ENCODE peak calls at places on chromosomes 6 and 20, in seven cellular contexts. U is progenitor cell of endocrine pancreas, O is NCI-H1436 treated with DMSO at 0.1 percent for 48 hours, I is ovary, P is hypothalamus, Z is osteocyte, G is kidney. M is an unnamed sample.
A peak's percentile ranks its signal among the peaks of the same experiment; 100 is the strongest.

GRCh38 chr20:38825901-38826625 is 20.6 kb downstream of the PPP1R16B start:
- DNase-seq in P (no peak), I (no peak), U (no peak), O (peak; percentile 54), G (no peak), Z (no peak), M (peak; percentile 11)

GRCh38 chr6:154474636-154475428 is 35.7 kb downstream of the CNKSR3 start:
- DNase-seq in G (no peak), I (no peak), U (no peak), Z (no peak), P (no peak), O (no peak), M (no peak)

GRCh38 chr20:13638162-13638495 is 603 bp downstream of the TASP1 start:
- DNase-seq in O (no peak), G (no peak), I (no peak), P (no peak), Z (no peak), U (no peak), M (no peak)

GRCh38 chr6:151240861-151241642 is 1.3 kb downstream of the AKAP12 start:
- DNase-seq in P (no peak), O (no peak), G (peak; percentile 86), I (peak; percentile 78), Z (peak; percentile 85), U (peak; percentile 19), M (peak; percentile 35)

GRCh38 chr6:159444073-159444472 is 249.0 kb downstream of the SOD2 start:
- DNase-seq in I (no peak), Z (no peak), G (no peak), P (no peak), O (no peak), U (no peak), M (no peak)

GRCh38 chr6:111242452-111242851 is 155.1 kb downstream of the SLC16A10 start:
- DNase-seq in U (no peak), O (no peak), I (no peak), Z (no peak), G (no peak), P (no peak), M (no peak)

GRCh38 chr6:161434921-161435411 is 161.1 kb upstream of the AGPAT4 start:
- DNase-seq in U (no peak), Z (no peak), G (no peak), I (no peak), P (no peak), O (no peak), M (no peak)

GRCh38 chr6:43770417-43771209 is 602 bp downstream of the VEGFA start:
- DNase-seq in O (no peak), I (peak; percentile 73), U (peak; percentile 28), P (peak; percentile 17), Z (no peak), G (peak; percentile 92), M (no peak)

GRCh38 chr6:26331809-26332226 is 33.2 kb upstream of the BTN3A2 start:
- DNase-seq in O (no peak), U (no peak), Z (no peak), G (no peak), P (no peak), I (no peak), M (no peak)